ENCODE peak calls at places on chromosomes 3 and 15, in eight cellular contexts. Z is brain microvascular endothelial cell, U is coronary artery, K is PC-3, C is mammary epithelial cell, Y is neuronal stem cell, L is OCI-LY7, X is adrenal gland. B is an unnamed sample.

GRCh38 chr3:188594137-188594536 is 440.2 kb downstream of the LPP start:
- DNase-seq in Z (peak), U (no peak), K (peak), C (peak), Y (no peak), L (no peak), X (no peak), B (no peak)

GRCh38 chr3:97810779-97811390 is 10.9 kb upstream of the CRYBG3 start:
- DNase-seq in Z (no peak), U (no peak), K (peak), C (peak), Y (no peak), L (no peak), X (no peak), B (no peak)

GRCh38 chr3:182920515-182921084 is 59.7 kb downstream of the DCUN1D1 start:
- DNase-seq in Z (no peak), U (no peak), K (peak), C (no peak), Y (no peak), L (no peak), X (peak), B (no peak)

GRCh38 chr15:71003314-71003713 is 110.7 kb downstream of the LRRC49 start:
- DNase-seq in Z (peak), U (no peak), K (peak), C (peak), Y (no peak), L (no peak), X (no peak), B (no peak)

GRCh38 chr3:152160350-152161011 is 108.2 kb upstream of the MBNL1 start:
- DNase-seq in Z (no peak), U (no peak), K (no peak), C (no peak), Y (no peak), L (no peak), X (no peak), B (no peak)

GRCh38 chr15:29857196-29857595 is 34.9 kb upstream of the TJP1 start:
- DNase-seq in Z (no peak), U (no peak), K (peak), C (no peak), Y (no peak), L (no peak), X (no peak), B (no peak)

GRCh38 chr15:68623301-68623892 is 44.6 kb downstream of the CORO2B start:
- DNase-seq in Z (no peak), U (no peak), K (no peak), C (no peak), Y (no peak), L (no peak), X (no peak), B (no peak)

GRCh38 chr3:183958226-183958625 is 59.5 kb downstream of the ABCC5 start:
- DNase-seq in Z (no peak), U (no peak), K (peak), C (no peak), Y (no peak), L (no peak), X (no peak), B (no peak)

GRCh38 chr3:150737874-150738679 is 24.9 kb downstream of the SIAH2 start:
- DNase-seq in Z (peak), U (no peak), K (peak), C (peak), Y (no peak), L (no peak), X (peak), B (no peak)

GRCh38 chr3:68402519-68402918 is 529.8 kb downstream of the TAFA4 start:
- DNase-seq in Z (no peak), U (no peak), K (no peak), C (no peak), Y (no peak), L (no peak), X (no peak), B (no peak)

GRCh38 chr15:98581715-98582114 is 66.6 kb upstream of the IGF1R start:
- DNase-seq in Z (no peak), U (no peak), K (peak), C (no peak), Y (no peak), L (no peak), X (no peak), B (no peak)

GRCh38 chr3:128327606-128328031 is 139.1 kb downstream of the DNAJB8 start:
- DNase-seq in Z (no peak), U (peak), K (no peak), C (no peak), Y (no peak), L (no peak), X (peak), B (no peak)

GRCh38 chr15:56985871-56986270 is 67.4 kb downstream of the TCF12 start:
- DNase-seq in Z (no peak), U (no peak), K (no peak), C (no peak), Y (no peak), L (no peak), X (no peak), B (no peak)

GRCh38 chr15:56989411-56989924 is 71.0 kb downstream of the TCF12 start:
- DNase-seq in Z (no peak), U (no peak), K (no peak), C (no peak), Y (no peak), L (peak), X (no peak), B (no peak)

GRCh38 chr15:56988219-56988618 is 69.8 kb downstream of the TCF12 start:
- DNase-seq in Z (no peak), U (no peak), K (peak), C (no peak), Y (no peak), L (no peak), X (no peak), B (no peak)

GRCh38 chr15:56984681-56985515 is 66.5 kb downstream of the TCF12 start:
- DNase-seq in Z (no peak), U (no peak), K (peak), C (no peak), Y (no peak), L (no peak), X (no peak), B (no peak)

DNA sequence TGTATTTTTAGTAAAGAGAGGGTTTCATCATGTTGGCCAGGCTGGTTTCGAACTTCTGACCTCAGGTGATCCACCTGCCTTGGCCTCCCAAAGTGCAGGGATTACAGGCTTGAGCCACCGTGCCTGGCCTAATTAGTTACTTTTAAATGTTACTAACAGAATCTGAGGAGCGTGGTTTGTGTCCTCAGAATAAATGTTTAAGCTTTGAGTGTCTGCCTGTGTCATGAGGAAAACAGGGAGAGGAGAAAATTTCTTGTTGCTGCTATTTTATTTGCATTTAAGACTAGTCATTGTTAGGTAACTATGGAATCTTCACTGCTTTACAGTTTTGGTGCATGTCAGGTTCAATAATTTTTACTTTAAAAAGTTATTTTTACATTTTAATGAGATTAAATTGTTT is 68.8 kb downstream of the TCF12 start:
- DNase-seq in Z (no peak), U (no peak), K (no peak), C (no peak), Y (no peak), L (no peak), X (no peak), B (no peak)
- H3K4me3 ChIP-seq in Z (no peak), U (no peak), K (no peak), C (no peak), Y (no peak), L (no peak), X (no peak), B (no peak)

GRCh38 chr3:153195480-153195879 is 33.5 kb downstream of the RAP2B start:
- DNase-seq in Z (no peak), U (no peak), K (peak), C (no peak), Y (no peak), L (no peak), X (no peak), B (no peak)

GRCh38 chr3:153190923-153191322 is 28.9 kb downstream of the RAP2B start:
- DNase-seq in Z (no peak), U (no peak), K (no peak), C (no peak), Y (no peak), L (no peak), X (no peak), B (no peak)

GRCh38 chr3:153192327-153192726 is 30.3 kb downstream of the RAP2B start:
- DNase-seq in Z (no peak), U (no peak), K (peak), C (no peak), Y (no peak), L (no peak), X (no peak), B (no peak)
- H3K27ac ChIP-seq in Z (no peak), U (no peak), K (no peak), C (no peak), Y (no peak), L (no peak), X (no peak), B (no peak)

GRCh38 chr3:4981160-4981687 is 2.0 kb downstream of the BHLHE40 start:
- DNase-seq in Z (peak), U (no peak), K (peak), C (no peak), Y (no peak), L (no peak), X (no peak), B (no peak)
- H3K4me3 ChIP-seq in Z (peak), U (peak), K (peak), C (peak), Y (no peak), L (no peak), X (peak), B (no peak)

DNA sequence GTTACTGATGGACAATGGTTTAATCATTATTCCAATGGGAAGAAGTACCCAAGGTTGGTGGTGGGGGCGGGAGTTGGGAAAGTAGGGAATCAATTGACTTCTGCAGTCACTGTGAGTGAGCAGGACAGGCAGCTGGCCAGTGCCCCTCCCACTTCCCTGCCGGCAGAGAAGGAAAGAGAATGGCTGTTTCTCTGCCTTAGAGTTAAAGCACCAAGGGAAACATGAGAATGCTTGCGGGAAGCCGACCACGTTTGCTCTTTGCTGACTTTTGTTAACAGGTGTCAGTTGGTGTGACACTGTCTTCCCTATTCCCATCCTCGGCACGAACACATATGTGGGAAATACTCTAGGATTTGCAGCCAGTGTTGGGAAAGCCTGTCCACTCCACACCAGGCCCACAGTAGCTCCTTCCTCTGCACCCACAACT is 33.5 kb upstream of the MFSD1 start:
- DNase-seq in Z (peak), U (no peak), K (peak), C (peak), Y (peak), L (no peak), X (peak), B (peak)
- H3K27ac ChIP-seq in Z (peak), U (peak), K (peak), C (no peak), Y (no peak), L (no peak), X (peak), B (peak)

GRCh38 chr3:71070497-71071465 is 512.7 kb downstream of the FOXP1 start:
- DNase-seq in Z (no peak), U (no peak), K (no peak), C (peak), Y (no peak), L (no peak), X (no peak), B (no peak)
- H3K4me3 ChIP-seq in Z (no peak), U (peak), K (no peak), C (no peak), Y (no peak), L (no peak), X (no peak), B (no peak)

GRCh38 chr3:20652249-20652648 is 466.2 kb upstream of the SGO1 start:
- DNase-seq in Z (no peak), U (no peak), K (no peak), C (no peak), Y (no peak), L (no peak), X (no peak), B (no peak)

GRCh38 chr3:20648294-20648693 is 462.3 kb upstream of the SGO1 start:
- DNase-seq in Z (peak), U (no peak), K (peak), C (peak), Y (no peak), L (no peak), X (no peak), B (no peak)

GRCh38 chr3:20645340-20645739 is 459.3 kb upstream of the SGO1 start:
- DNase-seq in Z (no peak), U (no peak), K (no peak), C (no peak), Y (no peak), L (no peak), X (no peak), B (no peak)

GRCh38 chr3:20646425-20646824 is 460.4 kb upstream of the SGO1 start:
- DNase-seq in Z (no peak), U (no peak), K (no peak), C (no peak), Y (no peak), L (no peak), X (no peak), B (no peak)

DNA sequence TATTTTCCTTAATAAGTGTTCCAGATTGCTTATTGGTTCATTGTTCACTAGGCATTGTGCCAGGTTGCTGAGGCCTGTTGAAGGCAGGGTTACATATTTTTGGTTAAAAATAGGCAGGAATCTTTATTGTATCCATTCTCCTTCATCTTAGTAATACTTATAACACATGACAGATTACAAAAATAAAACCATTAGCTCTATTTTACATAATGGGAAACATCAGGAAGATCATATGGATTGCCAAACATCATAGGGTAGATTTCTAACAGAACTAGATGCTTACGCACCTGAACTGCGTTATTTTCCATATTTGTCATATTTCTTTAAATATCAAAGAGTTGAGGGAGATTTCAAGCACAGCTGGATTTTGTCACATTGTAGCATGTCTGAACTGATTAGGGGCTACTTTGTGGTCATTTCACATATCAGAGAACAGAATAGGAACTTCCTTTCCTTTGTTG is 462.9 kb upstream of the SGO1 start:
- DNase-seq in Z (peak), U (no peak), K (no peak), C (no peak), Y (no peak), L (no peak), X (no peak), B (no peak)
- H3K27ac ChIP-seq in Z (peak), U (no peak), K (peak), C (no peak), Y (no peak), L (no peak), X (no peak), B (no peak)

DNA sequence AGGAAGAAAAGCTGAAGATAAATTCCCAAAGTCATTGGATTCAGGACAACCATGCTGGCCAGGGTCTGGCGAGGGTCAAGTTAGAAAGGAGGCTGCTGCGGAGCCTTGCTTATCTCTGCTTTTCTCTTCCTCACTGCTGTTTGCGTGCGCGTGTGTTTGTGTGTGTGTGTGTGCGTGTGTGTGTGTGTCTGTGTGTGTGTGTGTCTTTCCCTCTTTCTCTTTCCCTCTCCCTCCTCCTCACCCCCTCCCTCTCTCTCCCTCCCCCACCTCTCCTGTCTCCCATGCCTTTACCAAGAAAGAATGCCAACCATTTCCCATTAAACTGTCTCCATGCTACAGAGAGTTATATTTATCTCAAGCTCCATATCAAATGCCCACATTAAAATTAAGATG is at the start of gene COLQ:
- DNase-seq in Z (no peak), U (no peak), K (no peak), C (no peak), Y (no peak), L (no peak), X (no peak), B (no peak)
- H3K4me3 ChIP-seq in Z (no peak), U (peak), K (no peak), C (no peak), Y (no peak), L (no peak), X (no peak), B (no peak)

GRCh38 chr3:178059836-178060235 is 476.4 kb upstream of the KCNMB2 start:
- DNase-seq in Z (no peak), U (no peak), K (no peak), C (no peak), Y (no peak), L (no peak), X (no peak), B (no peak)
- H3K27ac ChIP-seq in Z (no peak), U (no peak), K (no peak), C (no peak), Y (no peak), L (no peak), X (peak), B (no peak)

DNA sequence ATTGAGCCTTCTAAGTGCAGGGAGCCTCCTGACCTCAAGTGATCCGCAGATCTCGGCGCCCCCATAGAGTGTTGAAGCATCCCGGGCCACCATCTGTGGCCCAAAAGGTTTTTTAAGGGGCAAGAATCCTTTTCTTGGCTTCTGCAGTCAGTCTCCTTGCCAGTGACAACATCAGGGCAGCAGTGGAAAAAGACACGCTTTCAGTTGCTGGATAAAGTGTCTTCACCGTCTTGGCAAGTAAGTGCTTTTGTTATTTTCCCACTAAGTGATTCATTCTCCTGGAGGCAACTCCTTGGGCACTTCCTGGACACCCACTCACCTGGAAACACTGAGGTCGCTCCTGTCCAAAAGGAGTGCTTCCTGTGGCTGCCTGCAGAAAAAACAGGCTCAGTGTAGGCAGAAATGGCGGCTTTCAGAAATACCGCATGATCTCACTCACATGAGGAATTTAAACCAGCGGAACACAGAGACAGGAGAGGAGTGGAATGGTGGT is 71.7 kb upstream of the ABHD2 start:
- DNase-seq in Z (no peak), U (peak), K (peak), C (peak), Y (no peak), L (no peak), X (peak), B (no peak)
- H3K4me3 ChIP-seq in Z (no peak), U (peak), K (peak), C (peak), Y (no peak), L (no peak), X (no peak), B (no peak)

GRCh38 chr3:23864954-23865353 is 51.8 kb downstream of the NKIRAS1 start:
- DNase-seq in Z (no peak), U (no peak), K (no peak), C (no peak), Y (no peak), L (no peak), X (peak), B (no peak)
- H3K27ac ChIP-seq in Z (no peak), U (no peak), K (no peak), C (no peak), Y (no peak), L (no peak), X (no peak), B (no peak)

B was measured in SJCRH30.